ENCODE peak calls at places on chromosomes 13 and 19, in seven cellular contexts. A is right atrium auricular region, L is H1, S is AG04450, K is WTC11, C is adrenal gland, H is uterus. J is an unnamed sample.

GRCh38 chr19:5016781-5017180 is 47.9 kb downstream of the KDM4B start:
- DNase-seq in C (no peak), K (no peak), A (no peak), H (no peak), L (no peak), S (no peak), J (no peak)

GRCh38 chr19:17479325-17479791 is 9.0 kb downstream of the SLC27A1 start:
- DNase-seq in H (no peak), C (no peak), S (no peak), K (no peak), L (no peak), A (no peak), J (no peak)

GRCh38 chr19:13078897-13079541 is 23.6 kb downstream of the LYL1 start:
- DNase-seq in C (no peak), L (no peak), A (no peak), H (peak; percentile 68), K (no peak), S (no peak), J (no peak)

GRCh38 chr19:57578487-57579205 is at the start of gene ZNF416:
- DNase-seq in H (peak; percentile 94), A (peak; percentile 99), S (peak; percentile 97), C (peak; percentile 99), L (peak; percentile 90), K (peak; percentile 97), J (peak; percentile 97)

GRCh38 chr19:55526216-55527196 is 10.4 kb downstream of the SBK2 start:
- DNase-seq in K (no peak), C (peak; percentile 48), H (peak; percentile 51), L (no peak), A (peak; percentile 75), S (no peak), J (no peak)

GRCh38 chr13:99873832-99874430 is 97.6 kb downstream of the ZIC5 start:
- DNase-seq in A (no peak), H (no peak), K (no peak), S (no peak), L (no peak), C (no peak), J (no peak)

GRCh38 chr13:76597868-76598267 is 288.3 kb downstream of the KCTD12 start:
- DNase-seq in K (no peak), H (no peak), C (no peak), L (no peak), S (no peak), A (no peak), J (no peak)

GRCh38 chr13:32232263-32232662 is 82.9 kb downstream of the ZAR1L start:
- DNase-seq in S (no peak), L (no peak), K (no peak), C (no peak), H (no peak), A (no peak), J (no peak)

GRCh38 chr13:111946214-111946613 is 120.7 kb upstream of the SOX1 start:
- DNase-seq in H (no peak), L (peak; percentile 22), A (peak; percentile 13), C (no peak), K (no peak), S (no peak), J (no peak)

DNA sequence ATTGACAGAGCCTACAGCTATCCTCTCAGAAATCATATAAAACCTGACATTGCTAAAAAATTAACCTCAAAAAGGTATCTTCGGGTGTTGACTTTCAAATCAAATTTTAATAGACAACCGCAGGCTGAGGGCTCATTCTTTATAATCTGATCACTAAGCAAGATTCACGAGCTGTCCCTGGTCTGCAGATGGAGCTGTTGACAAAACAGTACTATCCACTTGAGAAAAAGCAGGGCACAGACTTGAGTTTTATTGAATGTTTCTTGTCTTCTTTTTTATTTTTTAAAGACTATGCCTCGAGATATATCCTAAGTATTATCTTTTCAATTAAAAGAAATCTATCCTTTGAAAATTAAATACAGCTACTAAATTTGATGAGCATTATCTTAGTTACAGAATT is 540.5 kb downstream of the PCDH9 start:
- DNase-seq in A (no peak), C (no peak), K (no peak), S (no peak), L (no peak), H (no peak), J (no peak)
- TF ChIP-seq CTCF in A (peak; percentile 49), C (no peak), K (no peak), S (peak; percentile 47), L (no peak), H (no peak), J (no peak)

GRCh38 chr19:50196322-50196932 is 7.0 kb upstream of the MYH14 start:
- DNase-seq in A (no peak), S (no peak), H (no peak), C (no peak), K (no peak), L (no peak), J (no peak)

GRCh38 chr19:50197348-50197747 is 6.1 kb upstream of the MYH14 start:
- DNase-seq in K (no peak), H (no peak), S (no peak), L (no peak), A (no peak), C (no peak), J (no peak)

GRCh38 chr19:50199254-50199545 is 4.2 kb upstream of the MYH14 start:
- DNase-seq in A (no peak), C (no peak), K (no peak), S (no peak), H (no peak), L (no peak), J (no peak)

GRCh38 chr19:50195224-50195623 is 8.2 kb upstream of the MYH14 start:
- DNase-seq in A (no peak), H (no peak), S (no peak), L (no peak), C (no peak), K (no peak), J (no peak)

DNA sequence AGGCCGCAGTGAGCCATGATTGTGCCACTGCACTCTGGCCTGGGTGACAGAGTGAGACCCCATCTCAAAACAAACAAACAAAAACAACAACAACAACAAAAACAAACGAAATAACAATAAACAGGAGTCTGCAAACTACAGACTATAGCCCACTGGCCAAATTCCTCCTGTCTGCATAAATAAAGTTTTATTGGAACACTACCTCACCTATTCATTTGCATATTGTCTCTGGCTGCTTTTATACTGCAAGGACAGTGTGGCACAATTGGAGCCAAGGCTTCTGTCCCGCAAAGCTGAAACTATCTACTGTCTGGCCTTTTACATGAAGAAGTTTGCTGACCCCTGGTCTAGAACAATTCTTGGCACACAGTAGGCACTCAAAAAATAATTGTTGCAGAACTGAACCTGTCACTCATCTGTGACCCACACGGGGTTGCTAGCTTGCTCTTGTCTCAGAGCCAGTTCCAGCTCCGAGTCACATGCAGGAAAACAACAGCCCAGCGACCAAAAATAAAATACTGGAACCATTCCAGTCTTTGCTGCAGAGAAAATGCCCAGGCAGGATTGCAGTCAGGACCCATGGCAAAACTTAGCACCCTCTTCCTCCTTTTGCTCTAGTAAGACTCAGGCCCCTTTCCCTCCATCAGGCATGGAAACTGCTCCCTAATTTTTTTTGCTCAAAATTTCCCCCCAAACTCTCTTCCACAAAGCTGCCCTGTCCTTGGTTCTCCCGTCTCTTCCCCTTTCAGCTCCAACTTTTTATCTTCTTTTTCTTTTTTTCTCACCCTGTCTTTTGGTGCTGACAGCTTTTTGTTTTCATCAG is 4.8 kb upstream of the MYH14 start:
- DNase-seq in A (no peak), S (no peak), L (no peak), H (no peak), K (no peak), C (peak; percentile 19), J (no peak)
- TF ChIP-seq CTCF in A (no peak), S (no peak), L (no peak), H (no peak), K (no peak), C (no peak), J (no peak)

GRCh38 chr19:51701468-51702100 is 8.5 kb downstream of the SPACA6 start:
- DNase-seq in C (no peak), A (no peak), K (no peak), H (no peak), S (no peak), L (no peak), J (no peak)

GRCh38 chr19:51702103-51702753 is 9.1 kb downstream of the SPACA6 start:
- DNase-seq in L (peak; percentile 96), S (no peak), C (peak; percentile 92), H (peak; percentile 88), A (peak; percentile 89), K (peak; percentile 96), J (peak; percentile 90)

GRCh38 chr19:51704601-51705000 is 11.5 kb downstream of the SPACA6 start:
- DNase-seq in H (no peak), C (no peak), A (no peak), S (no peak), K (no peak), L (no peak), J (no peak)

GRCh38 chr19:51702754-51703654 is 9.9 kb downstream of the SPACA6 start:
- DNase-seq in S (no peak), C (peak; percentile 53), K (peak; percentile 79), L (peak; percentile 81), H (peak; percentile 48), A (no peak), J (no peak)

DNA sequence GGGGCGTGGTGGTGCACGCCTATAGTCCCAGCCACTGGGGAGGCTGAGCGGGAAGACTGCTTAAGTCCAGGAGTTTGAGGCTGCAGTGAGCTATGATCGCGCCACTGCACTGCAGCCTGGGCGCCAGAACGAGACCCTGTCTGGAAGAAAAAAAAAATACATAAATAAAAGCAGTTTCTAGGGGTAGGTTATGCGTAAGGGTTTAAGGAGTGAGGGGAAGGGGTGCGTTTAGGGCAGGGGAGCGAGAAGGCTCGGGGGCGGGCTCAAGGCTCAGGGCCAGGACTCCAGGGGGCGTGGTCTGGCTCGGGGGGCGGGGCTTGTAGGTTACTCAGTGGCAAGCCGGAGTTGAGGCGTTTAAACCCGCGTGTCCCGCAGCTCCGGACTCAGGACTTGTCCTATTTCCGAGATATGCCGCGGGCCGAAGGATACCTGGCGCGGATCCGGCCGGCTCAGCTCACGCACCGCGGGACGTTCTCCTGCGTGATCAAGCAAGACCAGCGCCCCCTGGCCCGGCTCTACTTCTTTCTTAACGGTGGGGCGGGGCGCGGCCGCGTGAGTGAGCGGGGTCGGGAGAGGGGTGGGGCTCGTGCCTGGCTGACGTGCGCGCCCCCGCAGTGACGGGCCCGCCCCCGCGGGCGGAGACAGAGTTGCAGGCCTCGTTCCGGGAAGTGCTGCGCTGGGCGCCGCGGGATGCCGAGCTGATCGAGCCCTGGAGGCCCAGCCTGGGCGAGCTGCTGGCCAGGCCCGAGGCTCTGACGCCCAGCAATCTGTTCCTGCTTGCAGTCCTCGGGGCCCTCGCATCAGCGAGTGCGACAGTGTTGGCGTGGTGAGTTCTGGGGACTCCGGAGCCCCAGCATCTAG is 10.8 kb downstream of the SPACA6 start:
- DNase-seq in C (peak; percentile 98), S (peak; percentile 67), L (peak; percentile 97), K (peak; percentile 97), H (peak; percentile 98), A (peak; percentile 98), J (peak; percentile 98)
- TF ChIP-seq CTCF in C (no peak), S (peak; percentile 61), L (peak; percentile 34), K (no peak), H (peak; percentile 44), A (peak; percentile 61), J (no peak)

DNA sequence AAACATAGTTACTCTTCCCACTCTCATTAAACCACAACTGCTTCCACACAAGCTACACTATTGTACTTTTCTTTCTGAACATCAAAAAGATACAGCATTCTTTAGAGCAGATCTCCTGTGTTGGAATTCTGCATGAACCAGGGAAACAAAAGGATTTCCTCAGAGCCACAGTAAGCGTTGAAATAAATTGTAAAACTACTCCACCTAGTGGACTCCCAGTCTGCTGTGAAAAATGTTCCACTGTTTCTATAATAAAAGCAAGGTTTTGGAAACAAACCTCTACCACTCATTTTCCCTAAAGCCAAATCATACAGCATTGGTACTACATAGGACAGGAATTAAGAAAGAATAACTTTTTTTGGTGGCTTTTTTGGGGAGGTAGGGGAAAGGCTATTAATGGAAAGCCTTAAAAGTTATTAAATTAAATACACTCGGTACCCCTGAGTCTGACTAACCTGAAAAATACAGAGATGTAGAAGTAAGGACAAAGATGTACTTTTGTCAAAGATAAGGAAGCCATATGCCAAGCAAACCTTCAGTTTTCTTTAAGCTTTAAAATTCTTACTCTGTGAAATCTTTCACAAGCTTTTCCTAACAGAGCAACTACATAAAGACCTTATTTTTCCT is 19.3 kb downstream of the NUFIP1 start:
- DNase-seq in A (no peak), K (no peak), S (peak; percentile 34), C (peak; percentile 33), H (no peak), L (no peak), J (no peak)
- TF ChIP-seq CTCF in A (peak; percentile 85), K (peak; percentile 56), S (peak; percentile 73), C (peak; percentile 70), H (peak; percentile 77), L (no peak), J (peak; percentile 63)